ENCODE peak calls at places on chromosome 17, in seven cellular contexts. N is naive B cell; B is HEK293T; X is Right ventricle myocardium superior; C is K562; F is stimulated activated CD4-positive, alpha-beta T cell treated with anti-CD3 and anti-CD28 coated beads, TNF-alpha, amount 100 ng/mL, for 24 hours; U is prostate gland. W is an unnamed sample.

GRCh38 chr17:76872221-76872873 is 4.1 kb downstream of the MGAT5B start:
- DNase-seq in F (no peak), X (no peak), U (no peak), C (peak; percentile 29), B (no peak), N (no peak), W (no peak)

GRCh38 chr17:47413872-47414271 is 90.1 kb downstream of the EFCAB13 start:
- DNase-seq in C (no peak), F (no peak), B (no peak), X (no peak), N (no peak), U (no peak), W (no peak)

GRCh38 chr17:74089869-74090464 is 113.5 kb upstream of the RPL38 start:
- DNase-seq in C (peak; percentile 62), N (no peak), U (peak; percentile 27), B (peak; percentile 72), F (no peak), X (peak; percentile 46), W (peak; percentile 56)

GRCh38 chr17:74712756-74713155 is at the start of gene CD300LF:
- DNase-seq in N (peak; percentile 46), C (no peak), B (no peak), F (no peak), X (peak; percentile 70), U (no peak), W (peak; percentile 34)

GRCh38 chr17:27980035-27980434 is 62.4 kb upstream of the NLK start:
- DNase-seq in N (no peak), B (no peak), U (no peak), X (no peak), C (no peak), F (no peak), W (no peak)

GRCh38 chr17:2087597-2088211 is 32.8 kb downstream of the HIC1 start:
- DNase-seq in X (peak; percentile 69), N (peak; percentile 59), U (no peak), F (peak; percentile 37), B (no peak), C (peak; percentile 16), W (peak; percentile 44)

GRCh38 chr17:37259030-37259735 is 116.6 kb upstream of the C17orf78 start:
- DNase-seq in X (no peak), B (no peak), N (no peak), F (no peak), C (no peak), U (no peak), W (no peak)

GRCh38 chr17:20992987-20993862 is 49.6 kb downstream of the USP22 start:
- DNase-seq in X (peak; percentile 75), N (peak; percentile 61), C (peak; percentile 81), B (peak; percentile 86), U (peak; percentile 61), F (peak; percentile 28), W (peak; percentile 68)

GRCh38 chr17:13864551-13864950 is 204.8 kb upstream of the COX10 start:
- DNase-seq in X (no peak), N (no peak), B (no peak), C (no peak), U (no peak), F (no peak), W (no peak)

GRCh38 chr17:16352838-16353701 is at the start of gene CENPV:
- DNase-seq in B (peak; percentile 81), F (peak; percentile 30), U (peak; percentile 20), N (peak; percentile 69), C (peak; percentile 78), X (peak; percentile 57), W (peak; percentile 16)

GRCh38 chr17:29166507-29166887 is 13.7 kb downstream of the MYO18A start:
- DNase-seq in U (no peak), X (no peak), N (no peak), B (no peak), C (no peak), F (no peak), W (no peak)

GRCh38 chr17:9473716-9474115 is 101.9 kb downstream of the STX8 start:
- DNase-seq in U (no peak), C (no peak), F (no peak), N (no peak), B (no peak), X (no peak), W (no peak)

GRCh38 chr17:4969551-4970231 is 2.1 kb upstream of the SPAG7 start:
- DNase-seq in C (no peak), N (no peak), U (no peak), F (no peak), X (no peak), B (no peak), W (no peak)

GRCh38 chr17:64398330-64398729 is 7.7 kb upstream of the PECAM1 start:
- DNase-seq in X (peak; percentile 0), F (no peak), N (no peak), B (no peak), C (no peak), U (no peak), W (no peak)

GRCh38 chr17:10631701-10632100 is 25.4 kb downstream of the MYH3 start:
- DNase-seq in C (no peak), N (no peak), U (no peak), B (no peak), X (no peak), F (no peak), W (no peak)

GRCh38 chr17:67422887-67423286 is 45.8 kb downstream of the PITPNC1 start:
- DNase-seq in U (no peak), C (no peak), X (no peak), N (no peak), F (no peak), B (no peak), W (no peak)

GRCh38 chr17:37674511-37674910 is 31.3 kb upstream of the DDX52 start:
- DNase-seq in B (no peak), X (no peak), U (no peak), N (no peak), F (no peak), C (no peak), W (no peak)

GRCh38 chr17:3983945-3984484 is 19.8 kb upstream of the ATP2A3 start:
- DNase-seq in B (no peak), C (no peak), F (no peak), N (no peak), X (no peak), U (no peak), W (no peak)

GRCh38 chr17:30393491-30393890 is 14.8 kb downstream of the CPD start:
- DNase-seq in B (no peak), F (no peak), U (no peak), X (no peak), C (no peak), N (no peak), W (no peak)

GRCh38 chr17:40124279-40125141 is 2.7 kb downstream of the MSL1 start:
- DNase-seq in U (no peak), N (no peak), F (no peak), B (peak; percentile 5), X (no peak), C (no peak), W (no peak)

GRCh38 chr17:76088041-76088867 is 9.3 kb downstream of the ZACN start:
- DNase-seq in U (no peak), B (no peak), N (no peak), C (no peak), X (no peak), F (no peak), W (no peak)

GRCh38 chr17:75506134-75506533 is 9.2 kb downstream of the CASKIN2 start:
- DNase-seq in F (no peak), B (no peak), U (no peak), C (no peak), N (no peak), X (no peak), W (no peak)

GRCh38 chr17:52128721-52129120 is 29.8 kb downstream of the CA10 start:
- DNase-seq in B (no peak), C (no peak), U (no peak), N (no peak), X (no peak), F (no peak), W (no peak)

GRCh38 chr17:2271985-2272702 is 31.4 kb downstream of the SMG6 start:
- DNase-seq in X (no peak), B (no peak), U (no peak), N (no peak), C (no peak), F (no peak), W (no peak)

GRCh38 chr17:60390223-60390622 is 1.7 kb downstream of the USP32 start:
- DNase-seq in F (no peak), X (no peak), B (no peak), C (peak; percentile 36), N (no peak), U (no peak), W (no peak)

GRCh38 chr17:74163271-74163821 is 40.1 kb upstream of the RPL38 start:
- DNase-seq in F (no peak), B (no peak), U (no peak), C (peak; percentile 79), N (no peak), X (no peak), W (no peak)

GRCh38 chr17:41666336-41666680 is 22.4 kb upstream of the EIF1 start:
- DNase-seq in B (peak; percentile 32), X (peak; percentile 48), N (peak; percentile 88), U (no peak), F (peak; percentile 49), C (peak; percentile 32), W (no peak)

GRCh38 chr17:41814195-41814594 is 1.4 kb downstream of the FKBP10 start:
- DNase-seq in X (no peak), F (no peak), B (no peak), U (no peak), N (no peak), C (no peak), W (no peak)

GRCh38 chr17:44581868-44582267 is 24.6 kb downstream of the FZD2 start:
- DNase-seq in N (no peak), U (no peak), X (no peak), F (no peak), C (no peak), B (peak; percentile 37), W (no peak)

GRCh38 chr17:21162394-21162775 is 35.6 kb downstream of the DHRS7B start:
- DNase-seq in U (no peak), N (no peak), C (no peak), B (no peak), F (no peak), X (no peak), W (no peak)

GRCh38 chr17:77492446-77493237 is 351.9 kb downstream of the SEC14L1 start:
- DNase-seq in N (no peak), F (no peak), X (no peak), C (no peak), B (no peak), U (no peak), W (no peak)

GRCh38 chr17:49315974-49316570 is 46.0 kb downstream of the ZNF652 start:
- DNase-seq in X (no peak), B (no peak), C (no peak), F (no peak), U (no peak), N (no peak), W (no peak)

GRCh38 chr17:49775546-49776260 is 11.8 kb upstream of the FAM117A start:
- DNase-seq in U (no peak), N (no peak), F (no peak), B (no peak), X (no peak), C (no peak), W (no peak)

GRCh38 chr17:55705847-55706246 is 16.8 kb downstream of the TMEM100 start:
- DNase-seq in B (no peak), N (no peak), U (no peak), F (no peak), C (no peak), X (no peak), W (no peak)

GRCh38 chr17:32998111-32998892 is 6.7 kb downstream of the SPACA3 start:
- DNase-seq in X (peak; percentile 82), N (peak; percentile 33), F (peak; percentile 62), B (peak; percentile 71), C (peak; percentile 80), U (peak; percentile 68), W (peak; percentile 83)